ENCODE peak calls at places on chromosomes 4 and X, in ten cellular contexts. One of them, this sample, is unnamed.
A peak's percentile ranks its signal among the peaks of the same experiment; 100 is the strongest.

GRCh38 chrX:153539171-153539978 is 21.9 kb downstream of the ATP2B3 start:
- DNase-seq in AG20443: peak; percentile 84
- DNase-seq in AG10803: peak; percentile 31
- DNase-seq in HT-29: peak; percentile 83
- DNase-seq in stimulated activated CD4-positive, alpha-beta T cell treated with anti-CD3 and anti-CD28 coated beads, Interleukin-2, amount 100 ng/mL, for 24 hours: peak; percentile 67
- DNase-seq in ecto neural progenitor cell: peak; percentile 82
- DNase-seq in choroid plexus epithelial cell: peak; percentile 70
- DNase-seq in globus pallidus: peak; percentile 55
- DNase-seq in renal cortical epithelial cell: peak; percentile 18
- DNase-seq in NCI-H1694: no peak
- DNase-seq in this sample: peak; percentile 91

GRCh38 chr4:173301518-173302201 is 32.5 kb downstream of the HMGB2 start:
- DNase-seq in AG20443: peak; percentile 35
- DNase-seq in AG10803: peak; percentile 35
- DNase-seq in HT-29: peak; percentile 20
- DNase-seq in stimulated activated CD4-positive, alpha-beta T cell treated with anti-CD3 and anti-CD28 coated beads, Interleukin-2, amount 100 ng/mL, for 24 hours: no peak
- DNase-seq in ecto neural progenitor cell: no peak
- DNase-seq in choroid plexus epithelial cell: peak; percentile 66
- DNase-seq in globus pallidus: peak; percentile 24
- DNase-seq in renal cortical epithelial cell: peak; percentile 64
- DNase-seq in NCI-H1694: peak; percentile 20
- DNase-seq in this sample: peak; percentile 22

GRCh38 chrX:113644426-113644825 is 803.8 kb upstream of the AMOT start:
- DNase-seq in AG20443: peak; percentile 27
- DNase-seq in AG10803: peak; percentile 71
- DNase-seq in HT-29: no peak
- DNase-seq in stimulated activated CD4-positive, alpha-beta T cell treated with anti-CD3 and anti-CD28 coated beads, Interleukin-2, amount 100 ng/mL, for 24 hours: no peak
- DNase-seq in ecto neural progenitor cell: no peak
- DNase-seq in choroid plexus epithelial cell: no peak
- DNase-seq in globus pallidus: no peak
- DNase-seq in renal cortical epithelial cell: no peak
- DNase-seq in NCI-H1694: no peak
- DNase-seq in this sample: no peak

GRCh38 chrX:67582436-67582835 is 38.6 kb downstream of the AR start:
- DNase-seq in AG20443: no peak
- DNase-seq in AG10803: no peak
- DNase-seq in HT-29: no peak
- DNase-seq in stimulated activated CD4-positive, alpha-beta T cell treated with anti-CD3 and anti-CD28 coated beads, Interleukin-2, amount 100 ng/mL, for 24 hours: no peak
- DNase-seq in ecto neural progenitor cell: no peak
- DNase-seq in choroid plexus epithelial cell: no peak
- DNase-seq in globus pallidus: no peak
- DNase-seq in renal cortical epithelial cell: no peak
- DNase-seq in NCI-H1694: no peak
- DNase-seq in this sample: no peak

GRCh38 chrX:57156397-57157049 is 19.3 kb upstream of the SPIN2A start:
- DNase-seq in AG20443: peak; percentile 49
- DNase-seq in AG10803: peak; percentile 33
- DNase-seq in HT-29: peak; percentile 65
- DNase-seq in stimulated activated CD4-positive, alpha-beta T cell treated with anti-CD3 and anti-CD28 coated beads, Interleukin-2, amount 100 ng/mL, for 24 hours: no peak
- DNase-seq in ecto neural progenitor cell: no peak
- DNase-seq in choroid plexus epithelial cell: peak; percentile 39
- DNase-seq in globus pallidus: peak; percentile 18
- DNase-seq in renal cortical epithelial cell: peak; percentile 39
- DNase-seq in NCI-H1694: peak; percentile 12
- DNase-seq in this sample: peak; percentile 62

GRCh38 chrX:110853610-110854009 is 58.0 kb upstream of the CHRDL1 start:
- DNase-seq in AG20443: peak; percentile 32
- DNase-seq in AG10803: peak; percentile 12
- DNase-seq in HT-29: peak; percentile 42
- DNase-seq in stimulated activated CD4-positive, alpha-beta T cell treated with anti-CD3 and anti-CD28 coated beads, Interleukin-2, amount 100 ng/mL, for 24 hours: no peak
- DNase-seq in ecto neural progenitor cell: peak; percentile 57
- DNase-seq in choroid plexus epithelial cell: peak; percentile 3
- DNase-seq in globus pallidus: peak; percentile 4
- DNase-seq in renal cortical epithelial cell: peak; percentile 6
- DNase-seq in NCI-H1694: peak; percentile 38
- DNase-seq in this sample: peak; percentile 36

GRCh38 chr4:120730777-120731320 is 191.7 kb downstream of the PRDM5 start:
- DNase-seq in AG20443: no peak
- DNase-seq in AG10803: no peak
- DNase-seq in HT-29: no peak
- DNase-seq in stimulated activated CD4-positive, alpha-beta T cell treated with anti-CD3 and anti-CD28 coated beads, Interleukin-2, amount 100 ng/mL, for 24 hours: no peak
- DNase-seq in ecto neural progenitor cell: no peak
- DNase-seq in choroid plexus epithelial cell: no peak
- DNase-seq in globus pallidus: no peak
- DNase-seq in renal cortical epithelial cell: no peak
- DNase-seq in NCI-H1694: no peak
- DNase-seq in this sample: no peak

GRCh38 chr4:145829629-145830395 is 108.8 kb downstream of the ZNF827 start:
- DNase-seq in AG20443: no peak
- DNase-seq in AG10803: no peak
- DNase-seq in HT-29: no peak
- DNase-seq in stimulated activated CD4-positive, alpha-beta T cell treated with anti-CD3 and anti-CD28 coated beads, Interleukin-2, amount 100 ng/mL, for 24 hours: peak; percentile 53
- DNase-seq in ecto neural progenitor cell: no peak
- DNase-seq in choroid plexus epithelial cell: peak; percentile 53
- DNase-seq in globus pallidus: no peak
- DNase-seq in renal cortical epithelial cell: no peak
- DNase-seq in NCI-H1694: no peak
- DNase-seq in this sample: no peak

GRCh38 chr4:80142396-80143304 is 54.7 kb upstream of the PRDM8 start:
- DNase-seq in AG20443: no peak
- DNase-seq in AG10803: peak; percentile 58
- DNase-seq in HT-29: peak; percentile 2
- DNase-seq in stimulated activated CD4-positive, alpha-beta T cell treated with anti-CD3 and anti-CD28 coated beads, Interleukin-2, amount 100 ng/mL, for 24 hours: no peak
- DNase-seq in ecto neural progenitor cell: no peak
- DNase-seq in choroid plexus epithelial cell: peak; percentile 47
- DNase-seq in globus pallidus: no peak
- DNase-seq in renal cortical epithelial cell: peak; percentile 75
- DNase-seq in NCI-H1694: no peak
- DNase-seq in this sample: no peak

This sample was measured in HAP-1.